ENCODE peak calls at places on chromosomes 2 and 18, in four cellular contexts. T is H1, N is IMR-90, X is mesendoderm. B is an unnamed sample.

GRCh38 chr2:176096986-176097819 is 2.4 kb upstream of the HOXD12 start:
- DNase-seq in X (peak; percentile 94), N (peak; percentile 48), T (peak; percentile 86), B (peak; percentile 94)

GRCh38 chr18:48799724-48800315 is 150.9 kb downstream of the SMAD7 start:
- DNase-seq in T (no peak), X (no peak), N (no peak), B (peak; percentile 11)

GRCh38 chr18:34866739-34867138 is 156.6 kb downstream of the DTNA start:
- DNase-seq in T (no peak), X (peak; percentile 28), N (peak; percentile 30), B (no peak)

GRCh38 chr2:51013060-51013746 is 18.7 kb downstream of the NRXN1 start:
- DNase-seq in N (peak; percentile 12), T (no peak), X (peak; percentile 70), B (peak; percentile 75)

GRCh38 chr2:241571821-241572620 is 13.5 kb downstream of the BOK start:
- DNase-seq in N (no peak), X (no peak), T (no peak), B (peak; percentile 19)

GRCh38 chr2:223930002-223930976 is 14.8 kb downstream of the WDFY1 start:
- DNase-seq in T (no peak), N (peak; percentile 76), X (no peak), B (peak; percentile 43)

GRCh38 chr18:39805218-39805617 is 2149.8 kb upstream of the PIK3C3 start:
- DNase-seq in T (no peak), N (no peak), X (no peak), B (no peak)

GRCh38 chr2:30232027-30232800 is 880 bp downstream of the LBH start:
- DNase-seq in N (peak; percentile 47), X (peak; percentile 72), T (no peak), B (peak; percentile 85)

GRCh38 chr2:128379021-128380005 is 60.6 kb upstream of the HS6ST1 start:
- DNase-seq in N (peak; percentile 37), T (no peak), X (peak; percentile 73), B (peak; percentile 27)

GRCh38 chr2:241924069-241924908 is 54.8 kb downstream of the RTP5 start:
- DNase-seq in X (no peak), N (no peak), T (no peak), B (no peak)

GRCh38 chr2:65177754-65178442 is 48.0 kb upstream of the RAB1A start:
- DNase-seq in X (no peak), T (no peak), N (no peak), B (no peak)

GRCh38 chr2:125543968-125544514 is 1111.9 kb upstream of the GYPC start:
- DNase-seq in N (no peak), T (no peak), X (no peak), B (no peak)

GRCh38 chr2:41873102-41873501 is 174.7 kb upstream of the PKDCC start:
- DNase-seq in T (no peak), N (no peak), X (no peak), B (no peak)

GRCh38 chr2:120684691-120685402 is 50.8 kb upstream of the GLI2 start:
- DNase-seq in T (no peak), N (peak; percentile 72), X (no peak), B (no peak)

GRCh38 chr2:132521321-132521720 is 104.7 kb downstream of the GPR39 start:
- DNase-seq in X (peak; percentile 63), N (peak; percentile 28), T (peak; percentile 9), B (no peak)

GRCh38 chr2:154580767-154581166 is 117.7 kb upstream of the KCNJ3 start:
- DNase-seq in N (no peak), X (no peak), T (no peak), B (no peak)

GRCh38 chr18:8319798-8320477 is 289.3 kb upstream of the RAB12 start:
- DNase-seq in X (no peak), N (peak; percentile 78), T (no peak), B (no peak)

GRCh38 chr2:44226753-44227152 is 48.5 kb upstream of the SLC3A1 start:
- DNase-seq in T (no peak), N (no peak), X (no peak), B (no peak)

GRCh38 chr18:7414459-7414858 is 152.7 kb upstream of the PTPRM start:
- DNase-seq in N (no peak), T (no peak), X (no peak), B (no peak)

GRCh38 chr18:49645836-49646235 is 84.0 kb downstream of the LIPG start:
- DNase-seq in N (peak; percentile 43), X (peak; percentile 48), T (no peak), B (no peak)

GRCh38 chr2:229798446-229799147 is 84.2 kb upstream of the DNER start:
- DNase-seq in X (no peak), N (peak; percentile 23), T (no peak), B (no peak)

GRCh38 chr2:255195-255594 is 8.6 kb downstream of the SH3YL1 start:
- DNase-seq in X (no peak), N (no peak), T (no peak), B (no peak)

GRCh38 chr2:177291701-177292100 is 27.2 kb upstream of the NFE2L2 start:
- DNase-seq in N (no peak), T (no peak), X (no peak), B (no peak)

GRCh38 chr2:60380411-60380810 is 173.0 kb downstream of the BCL11A start:
- DNase-seq in N (no peak), T (no peak), X (peak; percentile 32), B (no peak)

GRCh38 chr18:79772108-79772864 is 25.5 kb upstream of the KCNG2 start:
- DNase-seq in X (no peak), N (no peak), T (no peak), B (no peak)

GRCh38 chr2:31558401-31559295 is 22.1 kb downstream of the SRD5A2 start:
- DNase-seq in X (no peak), N (peak; percentile 20), T (no peak), B (no peak)

GRCh38 chr18:55546873-55547704 is 40.9 kb downstream of the TCF4 start:
- DNase-seq in T (no peak), X (no peak), N (peak; percentile 82), B (no peak)

GRCh38 chr2:9149726-9150567 is 56.7 kb upstream of the ASAP2 start:
- DNase-seq in T (no peak), X (no peak), N (no peak), B (no peak)

GRCh38 chr2:47265751-47266231 is 110.7 kb upstream of the STPG4 start:
- DNase-seq in N (no peak), T (no peak), X (no peak), B (no peak)

GRCh38 chr2:47265158-47265557 is 110.0 kb upstream of the STPG4 start:
- DNase-seq in T (no peak), N (no peak), X (no peak), B (no peak)

GRCh38 chr2:47269316-47270232 is 114.5 kb upstream of the STPG4 start:
- DNase-seq in X (peak; percentile 64), N (peak; percentile 99), T (no peak), B (no peak)

GRCh38 chr2:47266939-47267338 is 111.8 kb upstream of the STPG4 start:
- DNase-seq in N (no peak), X (no peak), T (no peak), B (no peak)

GRCh38 chr2:47267389-47268086 is 112.4 kb upstream of the STPG4 start:
- DNase-seq in T (no peak), X (no peak), N (no peak), B (peak; percentile 51)
- H4K5ac ChIP-seq in T (no peak overlapping the region), X (no peak overlapping the region), N (no peak overlapping the region), B (no peak overlapping the region)

DNA sequence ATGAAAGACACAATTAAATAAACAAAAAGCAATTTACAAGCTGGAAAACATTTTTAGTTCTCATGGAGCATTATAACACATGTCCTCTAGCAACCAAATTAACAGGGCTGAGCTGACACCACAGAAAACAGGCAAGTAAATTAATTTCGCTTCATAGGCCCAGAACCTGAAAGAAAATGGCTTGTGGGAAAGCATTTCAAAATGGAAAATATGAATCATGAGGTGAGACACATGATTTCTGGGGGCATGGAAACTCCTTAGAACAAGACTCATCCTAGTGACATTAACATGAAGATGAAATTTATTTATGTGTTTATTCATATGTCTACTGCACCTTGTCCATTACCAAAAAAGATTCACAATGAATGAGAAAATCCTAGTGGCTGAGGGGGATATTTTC is 25.1 kb upstream of the RNF152 start:
- DNase-seq in N (no peak), X (no peak), T (no peak), B (no peak)
- H4K5ac ChIP-seq in N (no peak overlapping the region), X (no peak overlapping the region), T (no peak overlapping the region), B (no peak overlapping the region)

GRCh38 chr2:86352137-86352931 is 14.9 kb upstream of the REEP1 start:
- DNase-seq in T (no peak), X (no peak), N (no peak), B (no peak)

GRCh38 chr2:86352932-86353345 is 15.5 kb upstream of the REEP1 start:
- DNase-seq in N (no peak), X (no peak), T (no peak), B (no peak)

GRCh38 chr2:86347401-86347800 is 10.0 kb upstream of the REEP1 start:
- DNase-seq in N (no peak), T (no peak), X (no peak), B (no peak)

DNA sequence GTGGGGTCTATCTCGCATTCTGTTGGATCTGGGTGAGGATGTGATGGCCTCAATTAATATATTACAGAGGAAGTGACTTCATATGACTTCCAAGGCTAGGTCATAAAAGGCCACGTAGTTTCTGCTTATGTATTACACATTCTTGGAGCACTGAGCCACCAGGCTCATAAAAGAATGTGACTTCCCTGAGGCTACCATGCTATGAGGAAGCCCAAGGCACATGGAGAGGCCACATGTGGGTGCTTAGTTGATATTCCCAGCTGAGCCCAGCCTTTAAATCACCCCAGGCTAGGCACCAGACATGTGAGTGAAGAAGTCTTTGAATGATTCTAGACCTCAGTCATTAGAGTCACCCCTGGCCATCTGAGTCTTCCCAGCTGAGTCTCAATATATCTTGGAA is 13.3 kb upstream of the REEP1 start:
- DNase-seq in X (no peak), T (no peak), N (no peak), B (no peak)
- H4K5ac ChIP-seq in X (no peak overlapping the region), T (no peak overlapping the region), N (no peak overlapping the region), B (no peak overlapping the region)

DNA sequence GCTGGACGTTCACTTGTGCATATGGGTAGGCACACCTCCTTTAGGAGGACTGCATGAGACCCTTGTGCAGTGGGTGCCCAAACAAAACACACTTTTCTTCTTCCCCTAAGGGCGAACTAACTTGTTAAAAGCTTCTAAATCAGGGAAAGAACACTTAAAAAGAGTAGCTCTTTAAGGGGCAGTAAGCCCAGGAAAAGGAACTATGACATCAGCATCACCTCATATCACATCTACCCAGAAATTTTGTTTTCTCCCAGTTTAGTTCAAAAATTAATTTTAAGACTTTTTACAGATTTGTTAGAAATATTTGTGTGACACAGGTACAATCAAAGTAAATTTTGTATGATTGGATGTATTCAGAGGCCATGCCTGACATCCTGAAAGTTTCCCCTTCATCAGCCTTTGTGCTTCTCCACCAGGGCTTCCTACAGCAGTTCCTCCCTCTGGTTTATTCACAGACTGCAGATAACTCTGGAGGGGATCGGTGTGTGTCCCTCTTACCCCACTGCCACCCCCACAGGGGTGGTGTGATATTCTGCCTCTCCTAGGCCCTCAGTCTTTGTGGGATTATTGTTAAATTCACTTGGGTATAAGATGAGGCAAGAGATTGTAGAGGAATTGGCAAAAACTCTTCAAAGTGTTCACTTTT is 27.6 kb downstream of the BCL2L11 start:
- DNase-seq in X (no peak), N (no peak), T (no peak), B (no peak)
- H4K5ac ChIP-seq in X (no peak overlapping the region), N (no peak overlapping the region), T (no peak overlapping the region), B (no peak overlapping the region)

DNA sequence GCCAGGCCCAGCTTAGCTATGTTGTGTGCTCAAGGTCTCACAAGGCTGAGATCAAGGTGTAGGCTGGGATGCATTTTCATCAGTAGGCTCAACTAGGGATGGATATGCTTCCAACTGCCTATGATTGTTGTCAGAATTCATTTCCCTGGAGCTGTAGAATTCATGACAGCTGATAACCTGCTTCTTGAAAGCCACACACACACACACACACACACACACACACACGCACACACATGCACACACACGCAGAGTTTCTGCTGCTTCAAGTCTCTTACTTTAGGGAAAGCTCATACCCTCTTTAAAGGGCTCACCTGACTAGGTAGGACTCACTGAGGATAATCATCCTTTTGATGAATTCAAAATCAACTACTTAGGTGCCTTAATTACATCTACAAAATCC is 8.2 kb upstream of the VPS4B start:
- DNase-seq in T (no peak), X (no peak), N (no peak), B (no peak)
- H4K5ac ChIP-seq in T (no peak overlapping the region), X (no peak overlapping the region), N (no peak overlapping the region), B (no peak overlapping the region)

B was measured in H9.